ENCODE peak calls at places on chromosomes 5 and 9, in nine cellular contexts. R, C, L, P, D, S, N, T and I are unnamed samples.

GRCh38 chr5:118196229-118196628 is 792.1 kb downstream of the DTWD2 start:
- DNase-seq in R (no peak), C (no peak), L (no peak), P (no peak), D (no peak), S (no peak), N (no peak), T (no peak), I (no peak)

GRCh38 chr5:27316283-27316675 is 277.9 kb upstream of the CDH9 start:
- DNase-seq in R (no peak), C (no peak), L (no peak), P (no peak), D (no peak), S (no peak), N (no peak), T (no peak), I (no peak)

GRCh38 chr5:73312146-73312871 is 136.3 kb downstream of the FOXD1 start:
- DNase-seq in R (peak; percentile 45), C (no peak), L (peak; percentile 12), P (no peak), D (peak; percentile 22), S (no peak), N (no peak), T (no peak), I (no peak)

GRCh38 chr5:126594077-126594476 is 942 bp downstream of the ALDH7A1 start:
- DNase-seq in R (no peak), C (no peak), L (no peak), P (no peak), D (no peak), S (no peak), N (no peak), T (no peak), I (no peak)

GRCh38 chr5:98769256-98770157 is 4.0 kb upstream of the RGMB start:
- DNase-seq in R (peak; percentile 35), C (peak; percentile 79), L (peak; percentile 31), P (peak; percentile 4), D (peak; percentile 49), S (peak; percentile 42), N (peak; percentile 49), T (no peak), I (no peak)

GRCh38 chr5:142690641-142691040 is 4.8 kb upstream of the FGF1 start:
- DNase-seq in R (no peak), C (no peak), L (no peak), P (no peak), D (no peak), S (no peak), N (no peak), T (no peak), I (peak; percentile 13)

GRCh38 chr5:155092318-155092717 is 78.8 kb downstream of the KIF4B start:
- DNase-seq in R (no peak), C (no peak), L (no peak), P (no peak), D (no peak), S (no peak), N (no peak), T (no peak), I (no peak)

GRCh38 chr5:63963080-63963735 is 963 bp upstream of the HTR1A start:
- DNase-seq in R (no peak), C (peak; percentile 82), L (no peak), P (no peak), D (peak; percentile 23), S (no peak), N (no peak), T (peak; percentile 19), I (peak; percentile 65)

GRCh38 chr9:69391946-69392345 is 66.9 kb downstream of the ENTREP1 start:
- DNase-seq in R (no peak), C (no peak), L (no peak), P (no peak), D (no peak), S (no peak), N (peak; percentile 62), T (no peak), I (no peak)

GRCh38 chr5:170732685-170733084 is 50.8 kb upstream of the GABRP start:
- DNase-seq in R (no peak), C (no peak), L (no peak), P (no peak), D (no peak), S (no peak), N (no peak), T (no peak), I (no peak)

GRCh38 chr5:159704160-159704559 is 212.1 kb upstream of the ADRA1B start:
- DNase-seq in R (no peak), C (no peak), L (no peak), P (no peak), D (no peak), S (no peak), N (no peak), T (no peak), I (no peak)

GRCh38 chr5:10485142-10485795 is 43.6 kb downstream of the ROPN1L start:
- DNase-seq in R (peak; percentile 57), C (no peak), L (no peak), P (no peak), D (no peak), S (no peak), N (no peak), T (peak; percentile 18), I (peak; percentile 34)

GRCh38 chr9:37953204-37953774 is 49.4 kb upstream of the SLC25A51 start:
- DNase-seq in R (no peak), C (no peak), L (no peak), P (no peak), D (no peak), S (no peak), N (no peak), T (no peak), I (no peak)

GRCh38 chr9:37952731-37953130 is 48.8 kb upstream of the SLC25A51 start:
- DNase-seq in R (no peak), C (no peak), L (no peak), P (no peak), D (no peak), S (peak; percentile 61), N (no peak), T (no peak), I (no peak)

GRCh38 chr9:37950561-37950960 is 46.6 kb upstream of the SLC25A51 start:
- DNase-seq in R (no peak), C (no peak), L (no peak), P (no peak), D (no peak), S (no peak), N (no peak), T (no peak), I (no peak)

GRCh38 chr9:37953775-37954437 is 50.0 kb upstream of the SLC25A51 start:
- DNase-seq in R (no peak), C (no peak), L (no peak), P (no peak), D (no peak), S (peak; percentile 75), N (no peak), T (peak; percentile 87), I (peak; percentile 76)

GRCh38 chr9:37951671-37952579 is 48.0 kb upstream of the SLC25A51 start:
- DNase-seq in R (no peak), C (no peak), L (no peak), P (no peak), D (no peak), S (no peak), N (no peak), T (no peak), I (no peak)
- H3K27ac ChIP-seq in R (peak overlapping the region; percentile 3), C (no peak overlapping the region), L (no peak overlapping the region), P (no peak overlapping the region), D (no peak overlapping the region), S (no peak overlapping the region), N (no peak overlapping the region), T (peak overlapping the region; percentile 84), I (no peak overlapping the region)

DNA sequence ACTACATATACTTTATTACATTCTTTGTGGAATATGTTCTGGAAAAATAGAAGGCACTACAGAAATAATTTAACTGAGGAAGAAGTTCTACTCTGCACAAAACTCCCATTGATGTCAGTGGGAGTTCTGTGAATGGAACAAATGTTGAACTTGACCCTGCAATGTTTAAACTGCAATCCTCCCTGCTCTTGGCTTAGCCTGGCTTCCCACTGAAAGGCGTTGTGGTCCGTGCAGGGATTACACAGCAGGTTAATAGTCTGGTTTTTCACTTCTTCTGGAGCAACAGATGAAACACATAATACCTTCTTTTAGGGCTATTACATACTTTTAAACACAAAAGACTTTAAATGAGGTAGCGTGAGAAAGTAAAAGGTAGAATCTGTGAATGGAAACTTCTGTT is 12.9 kb upstream of the ERBIN start:
- DNase-seq in R (no peak), C (no peak), L (no peak), P (no peak), D (no peak), S (no peak), N (no peak), T (no peak), I (no peak)
- H3K27ac ChIP-seq in R (no peak overlapping the region), C (no peak overlapping the region), L (no peak overlapping the region), P (no peak overlapping the region), D (no peak overlapping the region), S (no peak overlapping the region), N (no peak overlapping the region), T (no peak overlapping the region), I (no peak overlapping the region)

DNA sequence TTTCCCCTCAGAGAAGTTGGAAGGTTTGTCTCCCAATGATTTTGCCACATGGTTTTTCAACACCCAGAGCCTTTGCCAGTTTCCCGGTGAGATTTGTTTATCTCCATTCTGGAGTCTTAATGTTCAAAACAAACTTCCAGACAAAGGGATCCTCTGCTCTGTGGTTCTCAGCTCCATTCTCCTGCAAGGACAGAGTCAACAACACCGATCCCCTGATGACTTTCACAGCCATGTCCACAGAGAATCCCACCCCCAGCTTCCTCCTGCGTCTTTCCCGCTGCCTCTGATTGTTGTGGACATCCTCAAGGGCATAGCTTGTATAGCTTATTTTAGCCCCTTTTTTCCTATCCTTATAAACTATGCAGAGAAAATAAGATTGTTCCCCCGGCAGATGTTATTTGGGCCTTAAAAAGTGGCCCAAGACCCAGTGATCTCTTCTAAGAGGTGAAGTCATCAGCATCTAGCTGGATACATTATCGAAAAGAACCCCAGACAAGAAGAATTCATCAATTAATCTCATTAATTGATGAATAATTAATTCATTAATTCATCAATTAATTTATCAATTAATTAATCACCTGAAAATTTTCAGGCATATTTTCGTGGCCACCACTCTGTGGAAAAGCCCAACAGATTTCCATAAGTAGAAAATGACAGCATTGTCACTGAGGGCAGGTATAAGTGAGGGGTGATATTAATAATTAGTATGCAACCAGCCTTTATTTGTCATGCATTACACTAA is 2.9 kb upstream of the ABLIM3 start:
- DNase-seq in R (no peak), C (no peak), L (no peak), P (no peak), D (no peak), S (no peak), N (no peak), T (no peak), I (no peak)
- H3K27ac ChIP-seq in R (no peak overlapping the region), C (no peak overlapping the region), L (no peak overlapping the region), P (no peak overlapping the region), D (no peak overlapping the region), S (no peak overlapping the region), N (peak overlapping the region; percentile 11), T (no peak overlapping the region), I (no peak overlapping the region)

DNA sequence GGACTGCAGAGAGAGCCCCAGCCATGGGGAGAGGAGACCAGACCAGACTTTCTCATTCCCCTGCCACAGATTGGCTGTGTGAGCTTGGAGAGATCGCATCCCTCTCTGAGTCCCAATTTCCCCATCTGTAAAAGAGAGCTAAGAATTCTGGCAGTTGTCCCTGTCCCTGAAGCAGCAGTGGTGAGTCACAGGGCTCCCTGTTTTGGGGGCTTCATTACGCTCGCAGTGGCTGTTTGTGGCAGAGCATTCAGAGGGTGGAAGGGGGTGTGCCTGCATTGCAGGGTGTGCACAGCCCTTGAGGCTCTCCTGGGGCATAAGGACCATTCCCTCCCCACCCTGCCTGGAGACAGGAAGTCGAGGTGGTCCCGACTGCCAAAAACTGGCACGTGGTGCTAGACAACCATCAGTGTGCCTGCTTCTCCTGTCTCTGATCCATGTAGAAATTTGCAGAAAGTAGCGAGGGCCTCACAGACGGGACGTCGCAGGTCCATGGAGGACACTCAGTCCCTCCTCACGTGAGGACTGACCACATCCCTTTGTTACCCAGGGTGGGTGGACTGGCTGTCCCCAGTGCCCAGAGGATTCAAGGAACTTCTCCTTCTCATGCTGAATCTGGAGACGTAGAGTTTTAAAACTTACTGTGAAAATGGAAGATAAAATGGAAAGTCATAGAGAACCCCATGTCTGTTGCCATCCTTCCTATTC is 35.3 kb downstream of the HRH2 start:
- DNase-seq in R (peak; percentile 45), C (no peak), L (no peak), P (no peak), D (peak; percentile 34), S (no peak), N (peak; percentile 18), T (no peak), I (no peak)
- H3K27ac ChIP-seq in R (peak overlapping the region; percentile 19), C (no peak overlapping the region), L (no peak overlapping the region), P (no peak overlapping the region), D (peak overlapping the region; percentile 21), S (no peak overlapping the region), N (no peak overlapping the region), T (no peak overlapping the region), I (peak overlapping the region; percentile 75)